ENCODE peak calls at places on chromosomes 7 and 10, in six cellular contexts. One of them, this sample, is unnamed.

GRCh38 chr7:33040803-33041516 is 21.6 kb downstream of the NT5C3A start:
- DNase-seq in kidney: no peak
- DNase-seq in endothelial cell: no peak
- DNase-seq in HT1080: peak
- DNase-seq in activated T-helper 1 cell treated with anti-CD3 and anti-CD28 coated beads, Interleukin-12 subunit alpha, Interleukin-12 subunit beta, Interleukin-2, Interleukin-4 antibody, amounts not matched to agents 30 ng/mL and 10 ng/mL and 1 ng/mL, durations not matched to agents 14 hours and 24 hours and 36 hours: peak
- DNase-seq in fibroblast of mammary gland: peak
- DNase-seq in this sample: no peak

GRCh38 chr7:18895456-18895855 is 222.0 kb downstream of the TWIST1 start:
- DNase-seq in activated T-helper 1 cell treated with anti-CD3 and anti-CD28 coated beads, Interleukin-12 subunit alpha, Interleukin-12 subunit beta, Interleukin-2, Interleukin-4 antibody, amounts not matched to agents 30 ng/mL and 10 ng/mL and 1 ng/mL, durations not matched to agents 14 hours and 24 hours and 36 hours: no peak
- DNase-seq in kidney: no peak
- DNase-seq in fibroblast of mammary gland: peak
- DNase-seq in endothelial cell: no peak
- DNase-seq in HT1080: peak
- DNase-seq in this sample: no peak

GRCh38 chr7:46468753-46469356 is 547.8 kb upstream of the IGFBP3 start:
- DNase-seq in activated T-helper 1 cell treated with anti-CD3 and anti-CD28 coated beads, Interleukin-12 subunit alpha, Interleukin-12 subunit beta, Interleukin-2, Interleukin-4 antibody, amounts not matched to agents 30 ng/mL and 10 ng/mL and 1 ng/mL, durations not matched to agents 14 hours and 24 hours and 36 hours: no peak
- DNase-seq in endothelial cell: peak
- DNase-seq in kidney: no peak
- DNase-seq in HT1080: no peak
- DNase-seq in fibroblast of mammary gland: peak
- DNase-seq in this sample: no peak

GRCh38 chr10:78362406-78363022 is 328.9 kb downstream of the RPS24 start:
- DNase-seq in kidney: no peak
- DNase-seq in endothelial cell: peak
- DNase-seq in HT1080: peak
- DNase-seq in fibroblast of mammary gland: no peak
- DNase-seq in activated T-helper 1 cell treated with anti-CD3 and anti-CD28 coated beads, Interleukin-12 subunit alpha, Interleukin-12 subunit beta, Interleukin-2, Interleukin-4 antibody, amounts not matched to agents 30 ng/mL and 10 ng/mL and 1 ng/mL, durations not matched to agents 14 hours and 24 hours and 36 hours: no peak
- DNase-seq in this sample: no peak

GRCh38 chr10:103154464-103155299 is 38.4 kb downstream of the NT5C2 start:
- DNase-seq in HT1080: no peak
- DNase-seq in fibroblast of mammary gland: peak
- DNase-seq in endothelial cell: no peak
- DNase-seq in kidney: no peak
- DNase-seq in activated T-helper 1 cell treated with anti-CD3 and anti-CD28 coated beads, Interleukin-12 subunit alpha, Interleukin-12 subunit beta, Interleukin-2, Interleukin-4 antibody, amounts not matched to agents 30 ng/mL and 10 ng/mL and 1 ng/mL, durations not matched to agents 14 hours and 24 hours and 36 hours: no peak
- DNase-seq in this sample: no peak

GRCh38 chr7:99451936-99452335 is 13.2 kb downstream of the CPSF4 start:
- DNase-seq in activated T-helper 1 cell treated with anti-CD3 and anti-CD28 coated beads, Interleukin-12 subunit alpha, Interleukin-12 subunit beta, Interleukin-2, Interleukin-4 antibody, amounts not matched to agents 30 ng/mL and 10 ng/mL and 1 ng/mL, durations not matched to agents 14 hours and 24 hours and 36 hours: no peak
- DNase-seq in kidney: no peak
- DNase-seq in HT1080: no peak
- DNase-seq in endothelial cell: no peak
- DNase-seq in fibroblast of mammary gland: no peak
- DNase-seq in this sample: no peak

GRCh38 chr7:29684787-29685650 is 121.3 kb upstream of the WIPF3 start:
- DNase-seq in fibroblast of mammary gland: peak
- DNase-seq in endothelial cell: peak
- DNase-seq in kidney: peak
- DNase-seq in HT1080: peak
- DNase-seq in activated T-helper 1 cell treated with anti-CD3 and anti-CD28 coated beads, Interleukin-12 subunit alpha, Interleukin-12 subunit beta, Interleukin-2, Interleukin-4 antibody, amounts not matched to agents 30 ng/mL and 10 ng/mL and 1 ng/mL, durations not matched to agents 14 hours and 24 hours and 36 hours: peak
- DNase-seq in this sample: peak

GRCh38 chr10:52818019-52818418 is 45.4 kb upstream of the MBL2 start:
- DNase-seq in kidney: no peak
- DNase-seq in activated T-helper 1 cell treated with anti-CD3 and anti-CD28 coated beads, Interleukin-12 subunit alpha, Interleukin-12 subunit beta, Interleukin-2, Interleukin-4 antibody, amounts not matched to agents 30 ng/mL and 10 ng/mL and 1 ng/mL, durations not matched to agents 14 hours and 24 hours and 36 hours: no peak
- DNase-seq in endothelial cell: peak
- DNase-seq in fibroblast of mammary gland: peak
- DNase-seq in HT1080: peak
- DNase-seq in this sample: no peak

GRCh38 chr7:2962860-2963259 is 80.8 kb downstream of the CARD11 start:
- DNase-seq in kidney: no peak
- DNase-seq in activated T-helper 1 cell treated with anti-CD3 and anti-CD28 coated beads, Interleukin-12 subunit alpha, Interleukin-12 subunit beta, Interleukin-2, Interleukin-4 antibody, amounts not matched to agents 30 ng/mL and 10 ng/mL and 1 ng/mL, durations not matched to agents 14 hours and 24 hours and 36 hours: no peak
- DNase-seq in endothelial cell: no peak
- DNase-seq in fibroblast of mammary gland: no peak
- DNase-seq in HT1080: no peak
- DNase-seq in this sample: no peak

GRCh38 chr7:116952640-116953371 is 495 bp upstream of the ST7 start:
- DNase-seq in kidney: no peak
- DNase-seq in HT1080: peak
- DNase-seq in endothelial cell: no peak
- DNase-seq in activated T-helper 1 cell treated with anti-CD3 and anti-CD28 coated beads, Interleukin-12 subunit alpha, Interleukin-12 subunit beta, Interleukin-2, Interleukin-4 antibody, amounts not matched to agents 30 ng/mL and 10 ng/mL and 1 ng/mL, durations not matched to agents 14 hours and 24 hours and 36 hours: no peak
- DNase-seq in fibroblast of mammary gland: peak
- DNase-seq in this sample: peak

GRCh38 chr7:151936207-151936606 is 20.0 kb upstream of the GALNTL5 start:
- DNase-seq in endothelial cell: no peak
- DNase-seq in HT1080: no peak
- DNase-seq in fibroblast of mammary gland: no peak
- DNase-seq in activated T-helper 1 cell treated with anti-CD3 and anti-CD28 coated beads, Interleukin-12 subunit alpha, Interleukin-12 subunit beta, Interleukin-2, Interleukin-4 antibody, amounts not matched to agents 30 ng/mL and 10 ng/mL and 1 ng/mL, durations not matched to agents 14 hours and 24 hours and 36 hours: no peak
- DNase-seq in kidney: no peak
- DNase-seq in this sample: no peak

GRCh38 chr7:23662124-23662982 is 17.6 kb upstream of the FAM221A start:
- DNase-seq in endothelial cell: no peak
- DNase-seq in HT1080: no peak
- DNase-seq in fibroblast of mammary gland: no peak
- DNase-seq in activated T-helper 1 cell treated with anti-CD3 and anti-CD28 coated beads, Interleukin-12 subunit alpha, Interleukin-12 subunit beta, Interleukin-2, Interleukin-4 antibody, amounts not matched to agents 30 ng/mL and 10 ng/mL and 1 ng/mL, durations not matched to agents 14 hours and 24 hours and 36 hours: no peak
- DNase-seq in kidney: no peak
- DNase-seq in this sample: no peak

GRCh38 chr7:155428171-155428834 is 29.6 kb upstream of the EN2 start:
- DNase-seq in activated T-helper 1 cell treated with anti-CD3 and anti-CD28 coated beads, Interleukin-12 subunit alpha, Interleukin-12 subunit beta, Interleukin-2, Interleukin-4 antibody, amounts not matched to agents 30 ng/mL and 10 ng/mL and 1 ng/mL, durations not matched to agents 14 hours and 24 hours and 36 hours: no peak
- DNase-seq in HT1080: no peak
- DNase-seq in kidney: peak
- DNase-seq in endothelial cell: no peak
- DNase-seq in fibroblast of mammary gland: no peak
- DNase-seq in this sample: no peak

GRCh38 chr7:117138943-117139690 is 183.7 kb downstream of the WNT2 start:
- DNase-seq in HT1080: no peak
- DNase-seq in endothelial cell: no peak
- DNase-seq in activated T-helper 1 cell treated with anti-CD3 and anti-CD28 coated beads, Interleukin-12 subunit alpha, Interleukin-12 subunit beta, Interleukin-2, Interleukin-4 antibody, amounts not matched to agents 30 ng/mL and 10 ng/mL and 1 ng/mL, durations not matched to agents 14 hours and 24 hours and 36 hours: no peak
- DNase-seq in fibroblast of mammary gland: no peak
- DNase-seq in kidney: no peak
- DNase-seq in this sample: no peak

GRCh38 chr7:28068811-28069216 is 111.8 kb downstream of the JAZF1 start:
- DNase-seq in fibroblast of mammary gland: peak
- DNase-seq in kidney: no peak
- DNase-seq in HT1080: peak
- DNase-seq in endothelial cell: no peak
- DNase-seq in activated T-helper 1 cell treated with anti-CD3 and anti-CD28 coated beads, Interleukin-12 subunit alpha, Interleukin-12 subunit beta, Interleukin-2, Interleukin-4 antibody, amounts not matched to agents 30 ng/mL and 10 ng/mL and 1 ng/mL, durations not matched to agents 14 hours and 24 hours and 36 hours: no peak
- DNase-seq in this sample: no peak

GRCh38 chr10:92894081-92894480 is 45.8 kb downstream of the EXOC6 start:
- DNase-seq in activated T-helper 1 cell treated with anti-CD3 and anti-CD28 coated beads, Interleukin-12 subunit alpha, Interleukin-12 subunit beta, Interleukin-2, Interleukin-4 antibody, amounts not matched to agents 30 ng/mL and 10 ng/mL and 1 ng/mL, durations not matched to agents 14 hours and 24 hours and 36 hours: no peak
- DNase-seq in kidney: no peak
- DNase-seq in HT1080: no peak
- DNase-seq in fibroblast of mammary gland: no peak
- DNase-seq in endothelial cell: no peak
- DNase-seq in this sample: no peak

GRCh38 chr10:60937784-60938654 is 6.0 kb downstream of the RHOBTB1 start:
- DNase-seq in endothelial cell: no peak
- DNase-seq in HT1080: peak
- DNase-seq in kidney: no peak
- DNase-seq in fibroblast of mammary gland: peak
- DNase-seq in activated T-helper 1 cell treated with anti-CD3 and anti-CD28 coated beads, Interleukin-12 subunit alpha, Interleukin-12 subunit beta, Interleukin-2, Interleukin-4 antibody, amounts not matched to agents 30 ng/mL and 10 ng/mL and 1 ng/mL, durations not matched to agents 14 hours and 24 hours and 36 hours: no peak
- DNase-seq in this sample: no peak

GRCh38 chr10:63865210-63865609 is 344.0 kb downstream of the REEP3 start:
- DNase-seq in kidney: no peak
- DNase-seq in fibroblast of mammary gland: no peak
- DNase-seq in HT1080: no peak
- DNase-seq in activated T-helper 1 cell treated with anti-CD3 and anti-CD28 coated beads, Interleukin-12 subunit alpha, Interleukin-12 subunit beta, Interleukin-2, Interleukin-4 antibody, amounts not matched to agents 30 ng/mL and 10 ng/mL and 1 ng/mL, durations not matched to agents 14 hours and 24 hours and 36 hours: no peak
- DNase-seq in endothelial cell: no peak
- DNase-seq in this sample: no peak

GRCh38 chr7:34281260-34281659 is 375.9 kb downstream of the BMPER start:
- DNase-seq in kidney: no peak
- DNase-seq in endothelial cell: no peak
- DNase-seq in HT1080: no peak
- DNase-seq in fibroblast of mammary gland: peak
- DNase-seq in activated T-helper 1 cell treated with anti-CD3 and anti-CD28 coated beads, Interleukin-12 subunit alpha, Interleukin-12 subunit beta, Interleukin-2, Interleukin-4 antibody, amounts not matched to agents 30 ng/mL and 10 ng/mL and 1 ng/mL, durations not matched to agents 14 hours and 24 hours and 36 hours: no peak
- DNase-seq in this sample: no peak

GRCh38 chr7:47875998-47876744 is 72.1 kb downstream of the PKD1L1 start:
- DNase-seq in HT1080: no peak
- DNase-seq in kidney: no peak
- DNase-seq in endothelial cell: no peak
- DNase-seq in fibroblast of mammary gland: no peak
- DNase-seq in activated T-helper 1 cell treated with anti-CD3 and anti-CD28 coated beads, Interleukin-12 subunit alpha, Interleukin-12 subunit beta, Interleukin-2, Interleukin-4 antibody, amounts not matched to agents 30 ng/mL and 10 ng/mL and 1 ng/mL, durations not matched to agents 14 hours and 24 hours and 36 hours: no peak
- DNase-seq in this sample: no peak

GRCh38 chr7:158419238-158419785 is 168.3 kb downstream of the PTPRN2 start:
- DNase-seq in endothelial cell: no peak
- DNase-seq in kidney: no peak
- DNase-seq in activated T-helper 1 cell treated with anti-CD3 and anti-CD28 coated beads, Interleukin-12 subunit alpha, Interleukin-12 subunit beta, Interleukin-2, Interleukin-4 antibody, amounts not matched to agents 30 ng/mL and 10 ng/mL and 1 ng/mL, durations not matched to agents 14 hours and 24 hours and 36 hours: no peak
- DNase-seq in HT1080: no peak
- DNase-seq in fibroblast of mammary gland: no peak
- DNase-seq in this sample: peak

GRCh38 chr10:86401588-86402282 is 35.1 kb upstream of the GRID1 start:
- DNase-seq in activated T-helper 1 cell treated with anti-CD3 and anti-CD28 coated beads, Interleukin-12 subunit alpha, Interleukin-12 subunit beta, Interleukin-2, Interleukin-4 antibody, amounts not matched to agents 30 ng/mL and 10 ng/mL and 1 ng/mL, durations not matched to agents 14 hours and 24 hours and 36 hours: no peak
- DNase-seq in kidney: peak
- DNase-seq in HT1080: no peak
- DNase-seq in endothelial cell: no peak
- DNase-seq in fibroblast of mammary gland: no peak
- DNase-seq in this sample: peak

GRCh38 chr7:137667633-137668387 is 179.0 kb downstream of the DGKI start:
- DNase-seq in activated T-helper 1 cell treated with anti-CD3 and anti-CD28 coated beads, Interleukin-12 subunit alpha, Interleukin-12 subunit beta, Interleukin-2, Interleukin-4 antibody, amounts not matched to agents 30 ng/mL and 10 ng/mL and 1 ng/mL, durations not matched to agents 14 hours and 24 hours and 36 hours: no peak
- DNase-seq in endothelial cell: no peak
- DNase-seq in HT1080: peak
- DNase-seq in fibroblast of mammary gland: peak
- DNase-seq in kidney: no peak
- DNase-seq in this sample: no peak

GRCh38 chr7:74511360-74511759 is 57.7 kb downstream of the GTF2IRD1 start:
- DNase-seq in kidney: no peak
- DNase-seq in HT1080: no peak
- DNase-seq in endothelial cell: no peak
- DNase-seq in activated T-helper 1 cell treated with anti-CD3 and anti-CD28 coated beads, Interleukin-12 subunit alpha, Interleukin-12 subunit beta, Interleukin-2, Interleukin-4 antibody, amounts not matched to agents 30 ng/mL and 10 ng/mL and 1 ng/mL, durations not matched to agents 14 hours and 24 hours and 36 hours: no peak
- DNase-seq in fibroblast of mammary gland: no peak
- DNase-seq in this sample: no peak

GRCh38 chr7:155412416-155413253 is 45.3 kb upstream of the EN2 start:
- DNase-seq in endothelial cell: peak
- DNase-seq in fibroblast of mammary gland: peak
- DNase-seq in HT1080: peak
- DNase-seq in activated T-helper 1 cell treated with anti-CD3 and anti-CD28 coated beads, Interleukin-12 subunit alpha, Interleukin-12 subunit beta, Interleukin-2, Interleukin-4 antibody, amounts not matched to agents 30 ng/mL and 10 ng/mL and 1 ng/mL, durations not matched to agents 14 hours and 24 hours and 36 hours: peak
- DNase-seq in kidney: no peak
- DNase-seq in this sample: peak

GRCh38 chr10:93165367-93165766 is 91.7 kb downstream of the CYP26A1 start:
- DNase-seq in fibroblast of mammary gland: peak
- DNase-seq in endothelial cell: no peak
- DNase-seq in activated T-helper 1 cell treated with anti-CD3 and anti-CD28 coated beads, Interleukin-12 subunit alpha, Interleukin-12 subunit beta, Interleukin-2, Interleukin-4 antibody, amounts not matched to agents 30 ng/mL and 10 ng/mL and 1 ng/mL, durations not matched to agents 14 hours and 24 hours and 36 hours: no peak
- DNase-seq in HT1080: no peak
- DNase-seq in kidney: no peak
- DNase-seq in this sample: no peak

GRCh38 chr7:50335795-50336754 is 31.6 kb downstream of the IKZF1 start:
- DNase-seq in HT1080: no peak
- DNase-seq in endothelial cell: no peak
- DNase-seq in kidney: peak
- DNase-seq in activated T-helper 1 cell treated with anti-CD3 and anti-CD28 coated beads, Interleukin-12 subunit alpha, Interleukin-12 subunit beta, Interleukin-2, Interleukin-4 antibody, amounts not matched to agents 30 ng/mL and 10 ng/mL and 1 ng/mL, durations not matched to agents 14 hours and 24 hours and 36 hours: peak
- DNase-seq in fibroblast of mammary gland: no peak
- DNase-seq in this sample: peak

GRCh38 chr10:13990918-13991317 is 339.8 kb downstream of the FRMD4A start:
- DNase-seq in HT1080: no peak
- DNase-seq in kidney: no peak
- DNase-seq in endothelial cell: no peak
- DNase-seq in fibroblast of mammary gland: peak
- DNase-seq in activated T-helper 1 cell treated with anti-CD3 and anti-CD28 coated beads, Interleukin-12 subunit alpha, Interleukin-12 subunit beta, Interleukin-2, Interleukin-4 antibody, amounts not matched to agents 30 ng/mL and 10 ng/mL and 1 ng/mL, durations not matched to agents 14 hours and 24 hours and 36 hours: no peak
- DNase-seq in this sample: no peak

GRCh38 chr10:119807960-119808697 is 64.5 kb downstream of the MCMBP start:
- DNase-seq in activated T-helper 1 cell treated with anti-CD3 and anti-CD28 coated beads, Interleukin-12 subunit alpha, Interleukin-12 subunit beta, Interleukin-2, Interleukin-4 antibody, amounts not matched to agents 30 ng/mL and 10 ng/mL and 1 ng/mL, durations not matched to agents 14 hours and 24 hours and 36 hours: no peak
- DNase-seq in endothelial cell: no peak
- DNase-seq in kidney: no peak
- DNase-seq in fibroblast of mammary gland: peak
- DNase-seq in HT1080: peak
- DNase-seq in this sample: no peak

GRCh38 chr10:91172348-91172747 is 48.1 kb upstream of the PCGF5 start:
- DNase-seq in kidney: no peak
- DNase-seq in endothelial cell: no peak
- DNase-seq in HT1080: no peak
- DNase-seq in activated T-helper 1 cell treated with anti-CD3 and anti-CD28 coated beads, Interleukin-12 subunit alpha, Interleukin-12 subunit beta, Interleukin-2, Interleukin-4 antibody, amounts not matched to agents 30 ng/mL and 10 ng/mL and 1 ng/mL, durations not matched to agents 14 hours and 24 hours and 36 hours: no peak
- DNase-seq in fibroblast of mammary gland: no peak
- DNase-seq in this sample: no peak

GRCh38 chr10:133336131-133337078 is at the start of gene CALY:
- DNase-seq in HT1080: no peak
- DNase-seq in activated T-helper 1 cell treated with anti-CD3 and anti-CD28 coated beads, Interleukin-12 subunit alpha, Interleukin-12 subunit beta, Interleukin-2, Interleukin-4 antibody, amounts not matched to agents 30 ng/mL and 10 ng/mL and 1 ng/mL, durations not matched to agents 14 hours and 24 hours and 36 hours: peak
- DNase-seq in kidney: no peak
- DNase-seq in fibroblast of mammary gland: no peak
- DNase-seq in endothelial cell: peak
- DNase-seq in this sample: peak

GRCh38 chr10:14605231-14605925 is 169.3 kb downstream of the FAM107B start:
- DNase-seq in fibroblast of mammary gland: peak
- DNase-seq in HT1080: peak
- DNase-seq in kidney: peak
- DNase-seq in endothelial cell: no peak
- DNase-seq in activated T-helper 1 cell treated with anti-CD3 and anti-CD28 coated beads, Interleukin-12 subunit alpha, Interleukin-12 subunit beta, Interleukin-2, Interleukin-4 antibody, amounts not matched to agents 30 ng/mL and 10 ng/mL and 1 ng/mL, durations not matched to agents 14 hours and 24 hours and 36 hours: peak
- DNase-seq in this sample: no peak

GRCh38 chr10:77724820-77725219 is 87.2 kb upstream of the KCNMA1 start:
- DNase-seq in fibroblast of mammary gland: no peak
- DNase-seq in HT1080: no peak
- DNase-seq in kidney: no peak
- DNase-seq in endothelial cell: no peak
- DNase-seq in activated T-helper 1 cell treated with anti-CD3 and anti-CD28 coated beads, Interleukin-12 subunit alpha, Interleukin-12 subunit beta, Interleukin-2, Interleukin-4 antibody, amounts not matched to agents 30 ng/mL and 10 ng/mL and 1 ng/mL, durations not matched to agents 14 hours and 24 hours and 36 hours: no peak
- DNase-seq in this sample: no peak

GRCh38 chr10:14750900-14751575 is 23.7 kb downstream of the FAM107B start:
- DNase-seq in fibroblast of mammary gland: no peak
- DNase-seq in endothelial cell: no peak
- DNase-seq in kidney: no peak
- DNase-seq in activated T-helper 1 cell treated with anti-CD3 and anti-CD28 coated beads, Interleukin-12 subunit alpha, Interleukin-12 subunit beta, Interleukin-2, Interleukin-4 antibody, amounts not matched to agents 30 ng/mL and 10 ng/mL and 1 ng/mL, durations not matched to agents 14 hours and 24 hours and 36 hours: no peak
- DNase-seq in HT1080: no peak
- DNase-seq in this sample: no peak

This sample was measured in upper lobe of right lung.